ENCODE peak calls at places on chromosomes 1 and 21, in nine cellular contexts. One of them, this sample, is unnamed.

GRCh38 chr1:115099693-115100050 is 10.4 kb upstream of the TSPAN2 start:
- DNase-seq in activated CD4-positive, alpha-beta T cell treated with anti-CD3 and anti-CD28 coated beads for 36 hours: no peak
- DNase-seq in AG04450: no peak
- DNase-seq in activated naive CD4-positive, alpha-beta T cell treated with anti-CD3 and anti-CD28 coated beads, Interleukin-2, amount 10 ng/mL, durations not matched to agents 7 days and 5 days: no peak
- DNase-seq in stimulated activated CD8-positive, alpha-beta memory T cell treated with anti-CD3 and anti-CD28 coated beads, Interleukin-15, amount 100 ng/mL, for 1 hour: no peak
- DNase-seq in GM12865: no peak
- DNase-seq in ovary: no peak
- DNase-seq in epithelial cell of esophagus: peak
- DNase-seq in amniotic stem cell: no peak
- DNase-seq in this sample: no peak

GRCh38 chr1:40824591-40825429 is 37.4 kb downstream of the CITED4 start:
- DNase-seq in GM12865: no peak
- DNase-seq in activated CD4-positive, alpha-beta T cell treated with anti-CD3 and anti-CD28 coated beads for 36 hours: no peak
- DNase-seq in epithelial cell of esophagus: peak
- DNase-seq in AG04450: peak
- DNase-seq in stimulated activated CD8-positive, alpha-beta memory T cell treated with anti-CD3 and anti-CD28 coated beads, Interleukin-15, amount 100 ng/mL, for 1 hour: no peak
- DNase-seq in amniotic stem cell: peak
- DNase-seq in activated naive CD4-positive, alpha-beta T cell treated with anti-CD3 and anti-CD28 coated beads, Interleukin-2, amount 10 ng/mL, durations not matched to agents 7 days and 5 days: no peak
- DNase-seq in ovary: no peak
- DNase-seq in this sample: no peak

GRCh38 chr1:2980849-2981248 is 40.4 kb upstream of the ACTRT2 start:
- DNase-seq in activated naive CD4-positive, alpha-beta T cell treated with anti-CD3 and anti-CD28 coated beads, Interleukin-2, amount 10 ng/mL, durations not matched to agents 7 days and 5 days: peak
- DNase-seq in activated CD4-positive, alpha-beta T cell treated with anti-CD3 and anti-CD28 coated beads for 36 hours: no peak
- DNase-seq in epithelial cell of esophagus: no peak
- DNase-seq in amniotic stem cell: no peak
- DNase-seq in AG04450: no peak
- DNase-seq in GM12865: no peak
- DNase-seq in stimulated activated CD8-positive, alpha-beta memory T cell treated with anti-CD3 and anti-CD28 coated beads, Interleukin-15, amount 100 ng/mL, for 1 hour: no peak
- DNase-seq in ovary: no peak
- DNase-seq in this sample: no peak

GRCh38 chr1:225700164-225700740 is 47.3 kb upstream of the ENAH start:
- DNase-seq in ovary: no peak
- DNase-seq in GM12865: no peak
- DNase-seq in amniotic stem cell: peak
- DNase-seq in AG04450: peak
- DNase-seq in activated naive CD4-positive, alpha-beta T cell treated with anti-CD3 and anti-CD28 coated beads, Interleukin-2, amount 10 ng/mL, durations not matched to agents 7 days and 5 days: no peak
- DNase-seq in epithelial cell of esophagus: peak
- DNase-seq in activated CD4-positive, alpha-beta T cell treated with anti-CD3 and anti-CD28 coated beads for 36 hours: no peak
- DNase-seq in stimulated activated CD8-positive, alpha-beta memory T cell treated with anti-CD3 and anti-CD28 coated beads, Interleukin-15, amount 100 ng/mL, for 1 hour: no peak
- DNase-seq in this sample: no peak

GRCh38 chr1:203590559-203590958 is 36.1 kb upstream of the ATP2B4 start:
- DNase-seq in activated CD4-positive, alpha-beta T cell treated with anti-CD3 and anti-CD28 coated beads for 36 hours: no peak
- DNase-seq in AG04450: no peak
- DNase-seq in stimulated activated CD8-positive, alpha-beta memory T cell treated with anti-CD3 and anti-CD28 coated beads, Interleukin-15, amount 100 ng/mL, for 1 hour: no peak
- DNase-seq in ovary: no peak
- DNase-seq in GM12865: no peak
- DNase-seq in epithelial cell of esophagus: peak
- DNase-seq in amniotic stem cell: no peak
- DNase-seq in activated naive CD4-positive, alpha-beta T cell treated with anti-CD3 and anti-CD28 coated beads, Interleukin-2, amount 10 ng/mL, durations not matched to agents 7 days and 5 days: no peak
- DNase-seq in this sample: no peak

GRCh38 chr1:184366992-184367391 is 19.8 kb upstream of the C1orf21 start:
- DNase-seq in ovary: no peak
- DNase-seq in amniotic stem cell: no peak
- DNase-seq in stimulated activated CD8-positive, alpha-beta memory T cell treated with anti-CD3 and anti-CD28 coated beads, Interleukin-15, amount 100 ng/mL, for 1 hour: no peak
- DNase-seq in AG04450: no peak
- DNase-seq in epithelial cell of esophagus: no peak
- DNase-seq in activated naive CD4-positive, alpha-beta T cell treated with anti-CD3 and anti-CD28 coated beads, Interleukin-2, amount 10 ng/mL, durations not matched to agents 7 days and 5 days: no peak
- DNase-seq in GM12865: no peak
- DNase-seq in activated CD4-positive, alpha-beta T cell treated with anti-CD3 and anti-CD28 coated beads for 36 hours: no peak
- DNase-seq in this sample: no peak

GRCh38 chr1:230127105-230128054 is 60.3 kb downstream of the GALNT2 start:
- DNase-seq in activated CD4-positive, alpha-beta T cell treated with anti-CD3 and anti-CD28 coated beads for 36 hours: peak
- DNase-seq in activated naive CD4-positive, alpha-beta T cell treated with anti-CD3 and anti-CD28 coated beads, Interleukin-2, amount 10 ng/mL, durations not matched to agents 7 days and 5 days: peak
- DNase-seq in AG04450: no peak
- DNase-seq in ovary: no peak
- DNase-seq in GM12865: no peak
- DNase-seq in epithelial cell of esophagus: no peak
- DNase-seq in stimulated activated CD8-positive, alpha-beta memory T cell treated with anti-CD3 and anti-CD28 coated beads, Interleukin-15, amount 100 ng/mL, for 1 hour: peak
- DNase-seq in amniotic stem cell: no peak
- DNase-seq in this sample: no peak

GRCh38 chr1:170967042-170967910 is 31.9 kb downstream of the MROH9 start:
- DNase-seq in ovary: no peak
- DNase-seq in GM12865: peak
- DNase-seq in amniotic stem cell: peak
- DNase-seq in AG04450: peak
- DNase-seq in activated CD4-positive, alpha-beta T cell treated with anti-CD3 and anti-CD28 coated beads for 36 hours: peak
- DNase-seq in epithelial cell of esophagus: peak
- DNase-seq in activated naive CD4-positive, alpha-beta T cell treated with anti-CD3 and anti-CD28 coated beads, Interleukin-2, amount 10 ng/mL, durations not matched to agents 7 days and 5 days: no peak
- DNase-seq in stimulated activated CD8-positive, alpha-beta memory T cell treated with anti-CD3 and anti-CD28 coated beads, Interleukin-15, amount 100 ng/mL, for 1 hour: no peak
- DNase-seq in this sample: peak

GRCh38 chr1:67619080-67619479 is 65.9 kb upstream of the GADD45A start:
- DNase-seq in stimulated activated CD8-positive, alpha-beta memory T cell treated with anti-CD3 and anti-CD28 coated beads, Interleukin-15, amount 100 ng/mL, for 1 hour: no peak
- DNase-seq in AG04450: no peak
- DNase-seq in GM12865: no peak
- DNase-seq in amniotic stem cell: no peak
- DNase-seq in ovary: no peak
- DNase-seq in epithelial cell of esophagus: peak
- DNase-seq in activated CD4-positive, alpha-beta T cell treated with anti-CD3 and anti-CD28 coated beads for 36 hours: no peak
- DNase-seq in activated naive CD4-positive, alpha-beta T cell treated with anti-CD3 and anti-CD28 coated beads, Interleukin-2, amount 10 ng/mL, durations not matched to agents 7 days and 5 days: no peak
- DNase-seq in this sample: no peak

GRCh38 chr1:95084317-95085176 is 11.8 kb upstream of the ALG14 start:
- DNase-seq in stimulated activated CD8-positive, alpha-beta memory T cell treated with anti-CD3 and anti-CD28 coated beads, Interleukin-15, amount 100 ng/mL, for 1 hour: no peak
- DNase-seq in AG04450: no peak
- DNase-seq in activated CD4-positive, alpha-beta T cell treated with anti-CD3 and anti-CD28 coated beads for 36 hours: peak
- DNase-seq in GM12865: peak
- DNase-seq in activated naive CD4-positive, alpha-beta T cell treated with anti-CD3 and anti-CD28 coated beads, Interleukin-2, amount 10 ng/mL, durations not matched to agents 7 days and 5 days: peak
- DNase-seq in amniotic stem cell: no peak
- DNase-seq in ovary: no peak
- DNase-seq in epithelial cell of esophagus: peak
- DNase-seq in this sample: peak

GRCh38 chr1:58854576-58854975 is 70.7 kb upstream of the JUN start:
- DNase-seq in ovary: no peak
- DNase-seq in GM12865: peak
- DNase-seq in amniotic stem cell: no peak
- DNase-seq in AG04450: no peak
- DNase-seq in epithelial cell of esophagus: no peak
- DNase-seq in activated CD4-positive, alpha-beta T cell treated with anti-CD3 and anti-CD28 coated beads for 36 hours: no peak
- DNase-seq in activated naive CD4-positive, alpha-beta T cell treated with anti-CD3 and anti-CD28 coated beads, Interleukin-2, amount 10 ng/mL, durations not matched to agents 7 days and 5 days: peak
- DNase-seq in stimulated activated CD8-positive, alpha-beta memory T cell treated with anti-CD3 and anti-CD28 coated beads, Interleukin-15, amount 100 ng/mL, for 1 hour: no peak
- DNase-seq in this sample: no peak

GRCh38 chr1:223708651-223709268 is 3.6 kb upstream of the CAPN2 start:
- DNase-seq in stimulated activated CD8-positive, alpha-beta memory T cell treated with anti-CD3 and anti-CD28 coated beads, Interleukin-15, amount 100 ng/mL, for 1 hour: no peak
- DNase-seq in AG04450: no peak
- DNase-seq in activated naive CD4-positive, alpha-beta T cell treated with anti-CD3 and anti-CD28 coated beads, Interleukin-2, amount 10 ng/mL, durations not matched to agents 7 days and 5 days: no peak
- DNase-seq in activated CD4-positive, alpha-beta T cell treated with anti-CD3 and anti-CD28 coated beads for 36 hours: no peak
- DNase-seq in epithelial cell of esophagus: no peak
- DNase-seq in ovary: no peak
- DNase-seq in amniotic stem cell: no peak
- DNase-seq in GM12865: no peak
- DNase-seq in this sample: no peak

GRCh38 chr1:95223110-95223509 is 10.9 kb upstream of the RWDD3 start:
- DNase-seq in stimulated activated CD8-positive, alpha-beta memory T cell treated with anti-CD3 and anti-CD28 coated beads, Interleukin-15, amount 100 ng/mL, for 1 hour: no peak
- DNase-seq in epithelial cell of esophagus: peak
- DNase-seq in GM12865: no peak
- DNase-seq in amniotic stem cell: no peak
- DNase-seq in activated naive CD4-positive, alpha-beta T cell treated with anti-CD3 and anti-CD28 coated beads, Interleukin-2, amount 10 ng/mL, durations not matched to agents 7 days and 5 days: no peak
- DNase-seq in AG04450: peak
- DNase-seq in activated CD4-positive, alpha-beta T cell treated with anti-CD3 and anti-CD28 coated beads for 36 hours: no peak
- DNase-seq in ovary: no peak
- DNase-seq in this sample: no peak

GRCh38 chr1:150888727-150889126 is 1.8 kb downstream of the CTXND2 start:
- DNase-seq in AG04450: no peak
- DNase-seq in epithelial cell of esophagus: no peak
- DNase-seq in stimulated activated CD8-positive, alpha-beta memory T cell treated with anti-CD3 and anti-CD28 coated beads, Interleukin-15, amount 100 ng/mL, for 1 hour: no peak
- DNase-seq in amniotic stem cell: no peak
- DNase-seq in activated CD4-positive, alpha-beta T cell treated with anti-CD3 and anti-CD28 coated beads for 36 hours: no peak
- DNase-seq in GM12865: no peak
- DNase-seq in activated naive CD4-positive, alpha-beta T cell treated with anti-CD3 and anti-CD28 coated beads, Interleukin-2, amount 10 ng/mL, durations not matched to agents 7 days and 5 days: no peak
- DNase-seq in ovary: no peak
- DNase-seq in this sample: no peak

GRCh38 chr21:46109251-46110221 is 11.6 kb downstream of the COL6A2 start:
- DNase-seq in stimulated activated CD8-positive, alpha-beta memory T cell treated with anti-CD3 and anti-CD28 coated beads, Interleukin-15, amount 100 ng/mL, for 1 hour: no peak
- DNase-seq in activated naive CD4-positive, alpha-beta T cell treated with anti-CD3 and anti-CD28 coated beads, Interleukin-2, amount 10 ng/mL, durations not matched to agents 7 days and 5 days: peak
- DNase-seq in ovary: peak
- DNase-seq in activated CD4-positive, alpha-beta T cell treated with anti-CD3 and anti-CD28 coated beads for 36 hours: no peak
- DNase-seq in epithelial cell of esophagus: no peak
- DNase-seq in AG04450: no peak
- DNase-seq in amniotic stem cell: no peak
- DNase-seq in GM12865: no peak
- DNase-seq in this sample: no peak

GRCh38 chr1:11520531-11521233 is 41.7 kb downstream of the DISP3 start:
- DNase-seq in activated naive CD4-positive, alpha-beta T cell treated with anti-CD3 and anti-CD28 coated beads, Interleukin-2, amount 10 ng/mL, durations not matched to agents 7 days and 5 days: peak
- DNase-seq in stimulated activated CD8-positive, alpha-beta memory T cell treated with anti-CD3 and anti-CD28 coated beads, Interleukin-15, amount 100 ng/mL, for 1 hour: no peak
- DNase-seq in ovary: no peak
- DNase-seq in epithelial cell of esophagus: no peak
- DNase-seq in AG04450: no peak
- DNase-seq in activated CD4-positive, alpha-beta T cell treated with anti-CD3 and anti-CD28 coated beads for 36 hours: no peak
- DNase-seq in amniotic stem cell: no peak
- DNase-seq in GM12865: no peak
- DNase-seq in this sample: no peak

GRCh38 chr1:156164465-156164831 is 11.1 kb downstream of the SEMA4A start:
- DNase-seq in AG04450: no peak
- DNase-seq in ovary: no peak
- DNase-seq in epithelial cell of esophagus: no peak
- DNase-seq in activated naive CD4-positive, alpha-beta T cell treated with anti-CD3 and anti-CD28 coated beads, Interleukin-2, amount 10 ng/mL, durations not matched to agents 7 days and 5 days: no peak
- DNase-seq in GM12865: no peak
- DNase-seq in stimulated activated CD8-positive, alpha-beta memory T cell treated with anti-CD3 and anti-CD28 coated beads, Interleukin-15, amount 100 ng/mL, for 1 hour: no peak
- DNase-seq in amniotic stem cell: no peak
- DNase-seq in activated CD4-positive, alpha-beta T cell treated with anti-CD3 and anti-CD28 coated beads for 36 hours: no peak
- DNase-seq in this sample: no peak

GRCh38 chr21:43365611-43366426 is 61.1 kb downstream of the SIK1 start:
- DNase-seq in epithelial cell of esophagus: no peak
- DNase-seq in activated naive CD4-positive, alpha-beta T cell treated with anti-CD3 and anti-CD28 coated beads, Interleukin-2, amount 10 ng/mL, durations not matched to agents 7 days and 5 days: no peak
- DNase-seq in activated CD4-positive, alpha-beta T cell treated with anti-CD3 and anti-CD28 coated beads for 36 hours: no peak
- DNase-seq in stimulated activated CD8-positive, alpha-beta memory T cell treated with anti-CD3 and anti-CD28 coated beads, Interleukin-15, amount 100 ng/mL, for 1 hour: no peak
- DNase-seq in amniotic stem cell: no peak
- DNase-seq in GM12865: no peak
- DNase-seq in AG04450: no peak
- DNase-seq in ovary: peak
- DNase-seq in this sample: no peak

GRCh38 chr1:88683516-88683847 is 591 bp upstream of the PKN2 start:
- DNase-seq in activated CD4-positive, alpha-beta T cell treated with anti-CD3 and anti-CD28 coated beads for 36 hours: peak
- DNase-seq in amniotic stem cell: no peak
- DNase-seq in activated naive CD4-positive, alpha-beta T cell treated with anti-CD3 and anti-CD28 coated beads, Interleukin-2, amount 10 ng/mL, durations not matched to agents 7 days and 5 days: peak
- DNase-seq in GM12865: peak
- DNase-seq in AG04450: no peak
- DNase-seq in epithelial cell of esophagus: peak
- DNase-seq in ovary: peak
- DNase-seq in stimulated activated CD8-positive, alpha-beta memory T cell treated with anti-CD3 and anti-CD28 coated beads, Interleukin-15, amount 100 ng/mL, for 1 hour: peak
- DNase-seq in this sample: no peak

GRCh38 chr1:153735090-153735420 is 7.2 kb downstream of the INTS3 start:
- DNase-seq in stimulated activated CD8-positive, alpha-beta memory T cell treated with anti-CD3 and anti-CD28 coated beads, Interleukin-15, amount 100 ng/mL, for 1 hour: no peak
- DNase-seq in GM12865: no peak
- DNase-seq in activated CD4-positive, alpha-beta T cell treated with anti-CD3 and anti-CD28 coated beads for 36 hours: no peak
- DNase-seq in amniotic stem cell: no peak
- DNase-seq in epithelial cell of esophagus: no peak
- DNase-seq in AG04450: no peak
- DNase-seq in ovary: no peak
- DNase-seq in activated naive CD4-positive, alpha-beta T cell treated with anti-CD3 and anti-CD28 coated beads, Interleukin-2, amount 10 ng/mL, durations not matched to agents 7 days and 5 days: no peak
- DNase-seq in this sample: no peak

GRCh38 chr1:228515200-228515834 is 28.1 kb downstream of the RNF187 start:
- DNase-seq in stimulated activated CD8-positive, alpha-beta memory T cell treated with anti-CD3 and anti-CD28 coated beads, Interleukin-15, amount 100 ng/mL, for 1 hour: peak
- DNase-seq in GM12865: peak
- DNase-seq in activated CD4-positive, alpha-beta T cell treated with anti-CD3 and anti-CD28 coated beads for 36 hours: peak
- DNase-seq in AG04450: peak
- DNase-seq in epithelial cell of esophagus: peak
- DNase-seq in ovary: no peak
- DNase-seq in activated naive CD4-positive, alpha-beta T cell treated with anti-CD3 and anti-CD28 coated beads, Interleukin-2, amount 10 ng/mL, durations not matched to agents 7 days and 5 days: peak
- DNase-seq in amniotic stem cell: peak
- DNase-seq in this sample: peak

GRCh38 chr1:182789138-182790076 is at the start of gene NPL:
- DNase-seq in activated naive CD4-positive, alpha-beta T cell treated with anti-CD3 and anti-CD28 coated beads, Interleukin-2, amount 10 ng/mL, durations not matched to agents 7 days and 5 days: peak
- DNase-seq in amniotic stem cell: peak
- DNase-seq in epithelial cell of esophagus: peak
- DNase-seq in GM12865: peak
- DNase-seq in stimulated activated CD8-positive, alpha-beta memory T cell treated with anti-CD3 and anti-CD28 coated beads, Interleukin-15, amount 100 ng/mL, for 1 hour: peak
- DNase-seq in AG04450: peak
- DNase-seq in ovary: peak
- DNase-seq in activated CD4-positive, alpha-beta T cell treated with anti-CD3 and anti-CD28 coated beads for 36 hours: peak
- DNase-seq in this sample: peak

GRCh38 chr21:46193829-46194373 is 9.6 kb upstream of the SPATC1L start:
- DNase-seq in GM12865: peak
- DNase-seq in ovary: peak
- DNase-seq in AG04450: no peak
- DNase-seq in activated CD4-positive, alpha-beta T cell treated with anti-CD3 and anti-CD28 coated beads for 36 hours: no peak
- DNase-seq in epithelial cell of esophagus: no peak
- DNase-seq in activated naive CD4-positive, alpha-beta T cell treated with anti-CD3 and anti-CD28 coated beads, Interleukin-2, amount 10 ng/mL, durations not matched to agents 7 days and 5 days: no peak
- DNase-seq in stimulated activated CD8-positive, alpha-beta memory T cell treated with anti-CD3 and anti-CD28 coated beads, Interleukin-15, amount 100 ng/mL, for 1 hour: no peak
- DNase-seq in amniotic stem cell: no peak
- DNase-seq in this sample: no peak

GRCh38 chr1:209797978-209798639 is 7.8 kb downstream of the IRF6 start:
- DNase-seq in ovary: no peak
- DNase-seq in stimulated activated CD8-positive, alpha-beta memory T cell treated with anti-CD3 and anti-CD28 coated beads, Interleukin-15, amount 100 ng/mL, for 1 hour: no peak
- DNase-seq in activated naive CD4-positive, alpha-beta T cell treated with anti-CD3 and anti-CD28 coated beads, Interleukin-2, amount 10 ng/mL, durations not matched to agents 7 days and 5 days: no peak
- DNase-seq in epithelial cell of esophagus: no peak
- DNase-seq in AG04450: no peak
- DNase-seq in amniotic stem cell: peak
- DNase-seq in activated CD4-positive, alpha-beta T cell treated with anti-CD3 and anti-CD28 coated beads for 36 hours: no peak
- DNase-seq in GM12865: no peak
- DNase-seq in this sample: no peak

GRCh38 chr1:85220756-85221166 is 19.9 kb upstream of the SYDE2 start:
- DNase-seq in ovary: no peak
- DNase-seq in GM12865: no peak
- DNase-seq in activated CD4-positive, alpha-beta T cell treated with anti-CD3 and anti-CD28 coated beads for 36 hours: no peak
- DNase-seq in amniotic stem cell: peak
- DNase-seq in epithelial cell of esophagus: no peak
- DNase-seq in stimulated activated CD8-positive, alpha-beta memory T cell treated with anti-CD3 and anti-CD28 coated beads, Interleukin-15, amount 100 ng/mL, for 1 hour: no peak
- DNase-seq in AG04450: peak
- DNase-seq in activated naive CD4-positive, alpha-beta T cell treated with anti-CD3 and anti-CD28 coated beads, Interleukin-2, amount 10 ng/mL, durations not matched to agents 7 days and 5 days: no peak
- DNase-seq in this sample: no peak

GRCh38 chr1:242240691-242241090 is 241.8 kb upstream of the MAP1LC3C start:
- DNase-seq in amniotic stem cell: no peak
- DNase-seq in activated CD4-positive, alpha-beta T cell treated with anti-CD3 and anti-CD28 coated beads for 36 hours: no peak
- DNase-seq in ovary: no peak
- DNase-seq in GM12865: no peak
- DNase-seq in activated naive CD4-positive, alpha-beta T cell treated with anti-CD3 and anti-CD28 coated beads, Interleukin-2, amount 10 ng/mL, durations not matched to agents 7 days and 5 days: no peak
- DNase-seq in epithelial cell of esophagus: no peak
- DNase-seq in stimulated activated CD8-positive, alpha-beta memory T cell treated with anti-CD3 and anti-CD28 coated beads, Interleukin-15, amount 100 ng/mL, for 1 hour: no peak
- DNase-seq in AG04450: no peak
- DNase-seq in this sample: no peak

GRCh38 chr21:29187939-29188338 is 57.5 kb downstream of the MAP3K7CL start:
- DNase-seq in amniotic stem cell: peak
- DNase-seq in activated CD4-positive, alpha-beta T cell treated with anti-CD3 and anti-CD28 coated beads for 36 hours: no peak
- DNase-seq in ovary: peak
- DNase-seq in activated naive CD4-positive, alpha-beta T cell treated with anti-CD3 and anti-CD28 coated beads, Interleukin-2, amount 10 ng/mL, durations not matched to agents 7 days and 5 days: no peak
- DNase-seq in GM12865: no peak
- DNase-seq in epithelial cell of esophagus: peak
- DNase-seq in stimulated activated CD8-positive, alpha-beta memory T cell treated with anti-CD3 and anti-CD28 coated beads, Interleukin-15, amount 100 ng/mL, for 1 hour: no peak
- DNase-seq in AG04450: peak
- DNase-seq in this sample: no peak

GRCh38 chr1:99590578-99591209 is 55.2 kb upstream of the PALMD start:
- DNase-seq in amniotic stem cell: peak
- DNase-seq in stimulated activated CD8-positive, alpha-beta memory T cell treated with anti-CD3 and anti-CD28 coated beads, Interleukin-15, amount 100 ng/mL, for 1 hour: no peak
- DNase-seq in epithelial cell of esophagus: peak
- DNase-seq in ovary: no peak
- DNase-seq in activated CD4-positive, alpha-beta T cell treated with anti-CD3 and anti-CD28 coated beads for 36 hours: no peak
- DNase-seq in activated naive CD4-positive, alpha-beta T cell treated with anti-CD3 and anti-CD28 coated beads, Interleukin-2, amount 10 ng/mL, durations not matched to agents 7 days and 5 days: no peak
- DNase-seq in AG04450: peak
- DNase-seq in GM12865: peak
- DNase-seq in this sample: no peak

GRCh38 chr1:93574511-93574910 is 107.1 kb downstream of the BCAR3 start:
- DNase-seq in activated naive CD4-positive, alpha-beta T cell treated with anti-CD3 and anti-CD28 coated beads, Interleukin-2, amount 10 ng/mL, durations not matched to agents 7 days and 5 days: no peak
- DNase-seq in activated CD4-positive, alpha-beta T cell treated with anti-CD3 and anti-CD28 coated beads for 36 hours: no peak
- DNase-seq in AG04450: no peak
- DNase-seq in epithelial cell of esophagus: no peak
- DNase-seq in stimulated activated CD8-positive, alpha-beta memory T cell treated with anti-CD3 and anti-CD28 coated beads, Interleukin-15, amount 100 ng/mL, for 1 hour: no peak
- DNase-seq in ovary: no peak
- DNase-seq in GM12865: no peak
- DNase-seq in amniotic stem cell: no peak
- DNase-seq in this sample: no peak

GRCh38 chr1:7113136-7113535 is 327.9 kb downstream of the CAMTA1 start:
- DNase-seq in activated naive CD4-positive, alpha-beta T cell treated with anti-CD3 and anti-CD28 coated beads, Interleukin-2, amount 10 ng/mL, durations not matched to agents 7 days and 5 days: no peak
- DNase-seq in amniotic stem cell: no peak
- DNase-seq in AG04450: no peak
- DNase-seq in ovary: no peak
- DNase-seq in stimulated activated CD8-positive, alpha-beta memory T cell treated with anti-CD3 and anti-CD28 coated beads, Interleukin-15, amount 100 ng/mL, for 1 hour: no peak
- DNase-seq in activated CD4-positive, alpha-beta T cell treated with anti-CD3 and anti-CD28 coated beads for 36 hours: no peak
- DNase-seq in epithelial cell of esophagus: no peak
- DNase-seq in GM12865: no peak
- DNase-seq in this sample: no peak

GRCh38 chr1:40902634-40902897 is 40.4 kb upstream of the CITED4 start:
- DNase-seq in amniotic stem cell: no peak
- DNase-seq in activated CD4-positive, alpha-beta T cell treated with anti-CD3 and anti-CD28 coated beads for 36 hours: no peak
- DNase-seq in ovary: no peak
- DNase-seq in activated naive CD4-positive, alpha-beta T cell treated with anti-CD3 and anti-CD28 coated beads, Interleukin-2, amount 10 ng/mL, durations not matched to agents 7 days and 5 days: no peak
- DNase-seq in GM12865: no peak
- DNase-seq in epithelial cell of esophagus: no peak
- DNase-seq in AG04450: no peak
- DNase-seq in stimulated activated CD8-positive, alpha-beta memory T cell treated with anti-CD3 and anti-CD28 coated beads, Interleukin-15, amount 100 ng/mL, for 1 hour: no peak
- DNase-seq in this sample: no peak